ENCODE peak calls at places on chromosomes 4 and X, in eight cellular contexts. K, U, R, F, T, N, I and P are unnamed samples.

GRCh38 chrX:44162964-44163475 is 180.5 kb downstream of the EFHC2 start:
- DNase-seq in K (no peak), U (no peak), R (no peak), F (no peak), T (peak; percentile 28), N (no peak), I (no peak), P (peak; percentile 64)

GRCh38 chrX:27883468-27884092 is 75.8 kb downstream of the MAGEB10 start:
- DNase-seq in K (no peak), U (no peak), R (no peak), F (no peak), T (peak; percentile 26), N (no peak), I (no peak), P (no peak)

GRCh38 chr4:52299120-52299519 is 248.0 kb downstream of the SPATA18 start:
- DNase-seq in K (no peak), U (no peak), R (no peak), F (no peak), T (no peak), N (no peak), I (no peak), P (no peak)

GRCh38 chr4:848803-849477 is 23.0 kb upstream of the CPLX1 start:
- DNase-seq in K (no peak), U (no peak), R (no peak), F (no peak), T (no peak), N (no peak), I (no peak), P (no peak)

GRCh38 chr4:173609158-173609557 is 79.1 kb upstream of the HAND2 start:
- DNase-seq in K (no peak), U (no peak), R (no peak), F (no peak), T (no peak), N (no peak), I (no peak), P (no peak)

GRCh38 chr4:3269105-3269927 is 20.4 kb downstream of the MSANTD1 start:
- DNase-seq in K (peak; percentile 14), U (no peak), R (peak; percentile 79), F (no peak), T (no peak), N (no peak), I (no peak), P (no peak)

GRCh38 chr4:138602664-138603063 is 360.5 kb upstream of the SLC7A11 start:
- DNase-seq in K (no peak), U (no peak), R (no peak), F (no peak), T (peak; percentile 94), N (no peak), I (no peak), P (peak; percentile 33)

GRCh38 chr4:138904793-138905192 is 110.8 kb upstream of the NOCT start:
- DNase-seq in K (no peak), U (no peak), R (no peak), F (no peak), T (no peak), N (no peak), I (no peak), P (no peak)

GRCh38 chr4:8708401-8709021 is 115.9 kb downstream of the CPZ start:
- DNase-seq in K (no peak), U (no peak), R (peak; percentile 72), F (no peak), T (no peak), N (no peak), I (no peak), P (no peak)

GRCh38 chr4:38189445-38189844 is 229.2 kb downstream of the PTTG2 start:
- DNase-seq in K (no peak), U (no peak), R (no peak), F (no peak), T (peak; percentile 88), N (no peak), I (no peak), P (peak; percentile 27)

GRCh38 chrX:117510453-117510852 is 606.2 kb downstream of the KLHL13 start:
- DNase-seq in K (no peak), U (no peak), R (no peak), F (no peak), T (no peak), N (no peak), I (no peak), P (peak; percentile 8)

GRCh38 chr4:87116230-87116629 is 104.2 kb downstream of the KLHL8 start:
- DNase-seq in K (no peak), U (no peak), R (no peak), F (no peak), T (peak; percentile 51), N (no peak), I (no peak), P (no peak)

GRCh38 chr4:82421796-82422560 is 8.3 kb downstream of the HNRNPDL start:
- DNase-seq in K (no peak), U (no peak), R (no peak), F (no peak), T (no peak), N (no peak), I (no peak), P (no peak)

GRCh38 chr4:180434131-180434895 is 1808.9 kb upstream of the TENM3 start:
- DNase-seq in K (no peak), U (no peak), R (no peak), F (no peak), T (no peak), N (no peak), I (no peak), P (peak; percentile 86)

GRCh38 chr4:26252349-26252748 is 68.5 kb upstream of the RBPJ start:
- DNase-seq in K (no peak), U (no peak), R (no peak), F (no peak), T (peak; percentile 24), N (no peak), I (no peak), P (no peak)

GRCh38 chr4:187071896-187072295 is 348.2 kb upstream of the FAT1 start:
- DNase-seq in K (no peak), U (no peak), R (no peak), F (no peak), T (no peak), N (no peak), I (no peak), P (no peak)

GRCh38 chr4:138910201-138910913 is 105.2 kb upstream of the NOCT start:
- DNase-seq in K (peak; percentile 84), U (no peak), R (no peak), F (no peak), T (peak; percentile 69), N (no peak), I (no peak), P (no peak)

GRCh38 chr4:89539374-89539773 is 231.8 kb upstream of the GPRIN3 start:
- DNase-seq in K (no peak), U (no peak), R (no peak), F (no peak), T (peak; percentile 78), N (no peak), I (no peak), P (peak; percentile 44)

GRCh38 chrX:1281511-1281910 is 12.9 kb downstream of the CSF2RA start:
- DNase-seq in K (no peak), U (no peak), R (no peak), F (no peak), T (peak; percentile 30), N (no peak), I (no peak), P (peak; percentile 11)